ENCODE peak calls at places on chromosomes 11 and 22, in eight cellular contexts. P, C, M, V, I, T, A and Y are unnamed samples. For H3K9me3, the result is how much of the 10 kb centered on the place peaks cover.

GRCh38 chr11:121889931-121890330 is 226.1 kb downstream of the BLID start:
- DNase-seq in I (no peak), P (no peak), T (no peak), M (no peak), A (no peak), C (no peak), V (no peak), Y (no peak)

GRCh38 chr11:11265994-11266606 is 87.0 kb downstream of the CSNK2A3 start:
- DNase-seq in M (no peak), T (no peak), I (peak), V (peak), P (peak), C (peak), A (no peak), Y (no peak)

GRCh38 chr22:42389137-42389536 is 43.1 kb downstream of the NFAM1 start:
- DNase-seq in I (no peak), T (no peak), P (no peak), A (no peak), V (no peak), C (no peak), M (no peak), Y (no peak)

GRCh38 chr11:44893250-44894216 is 57.1 kb downstream of the TP53I11 start:
- DNase-seq in M (no peak), C (peak), I (no peak), A (no peak), T (peak), V (no peak), P (no peak), Y (no peak)

GRCh38 chr11:103537904-103538502 is 428.8 kb downstream of the DYNC2H1 start:
- DNase-seq in V (no peak), T (no peak), C (peak), P (peak), A (peak), I (no peak), M (no peak), Y (no peak)

GRCh38 chr11:71207996-71208774 is 44.2 kb downstream of the SHANK2 start:
- DNase-seq in P (no peak), V (no peak), C (no peak), T (no peak), I (peak), M (no peak), A (no peak), Y (peak)

GRCh38 chr11:107856180-107856980 is 2.2 kb downstream of the SLC35F2 start:
- DNase-seq in C (peak), A (peak), V (no peak), I (no peak), P (peak), M (no peak), T (no peak), Y (no peak)

GRCh38 chr11:128766687-128767086 is 72.8 kb downstream of the FLI1 start:
- DNase-seq in C (no peak), A (no peak), M (peak), I (no peak), P (no peak), T (no peak), V (no peak), Y (no peak)

GRCh38 chr22:45995405-45996101 is 18.6 kb upstream of the WNT7B start:
- DNase-seq in V (no peak), T (no peak), A (no peak), P (no peak), C (no peak), I (peak), M (peak), Y (no peak)

GRCh38 chr11:4459470-4459869 is 10.4 kb downstream of the OR52K2 start:
- DNase-seq in I (no peak), C (no peak), T (no peak), P (no peak), A (no peak), M (peak), V (no peak), Y (peak)

GRCh38 chr11:67437082-67437821 is at the start of gene PTPRCAP:
- DNase-seq in I (no peak), C (no peak), P (no peak), M (no peak), V (no peak), T (no peak), A (no peak), Y (no peak)

GRCh38 chr22:28329582-28330073 is 350.0 kb downstream of the TTC28 start:
- DNase-seq in M (no peak), A (peak), P (no peak), I (no peak), T (no peak), V (no peak), C (no peak), Y (no peak)

GRCh38 chr11:10529279-10529678 is 11.7 kb downstream of the RNF141 start:
- DNase-seq in M (no peak), A (peak), P (no peak), V (no peak), T (no peak), I (no peak), C (no peak), Y (no peak)

GRCh38 chr11:38524945-38525344 is 1926.9 kb upstream of the RAG2 start:
- DNase-seq in A (no peak), C (no peak), T (no peak), M (no peak), V (no peak), I (no peak), P (no peak), Y (no peak)

GRCh38 chr11:28756977-28757376 is 648.8 kb downstream of the METTL15 start:
- DNase-seq in P (no peak), A (peak), V (peak), T (no peak), I (no peak), C (no peak), M (no peak), Y (no peak)

GRCh38 chr22:17120281-17120680 is 879 bp downstream of the TMEM121B start:
- DNase-seq in A (peak), I (peak), T (no peak), M (peak), P (no peak), C (no peak), V (peak), Y (peak)

GRCh38 chr11:28981331-28981865 is 873.2 kb downstream of the METTL15 start:
- DNase-seq in P (no peak), I (no peak), A (no peak), V (no peak), M (no peak), T (no peak), C (no peak), Y (no peak)

GRCh38 chr11:73320786-73321325 is 12.8 kb downstream of the ARHGEF17 start:
- DNase-seq in I (no peak), C (no peak), T (peak), P (no peak), V (no peak), A (peak), M (no peak), Y (no peak)

GRCh38 chr11:103491777-103492176 is 382.6 kb downstream of the DYNC2H1 start:
- DNase-seq in T (no peak), P (no peak), A (no peak), I (no peak), M (no peak), C (no peak), V (no peak), Y (no peak)

GRCh38 chr22:30089655-30089974 is 9.4 kb downstream of the HORMAD2 start:
- DNase-seq in C (no peak), I (no peak), T (no peak), V (no peak), A (no peak), P (no peak), M (no peak), Y (no peak)

GRCh38 chr11:73951797-73952196 is 971 bp downstream of the DNAJB13 start:
- DNase-seq in I (no peak), V (no peak), A (no peak), M (no peak), T (no peak), C (no peak), P (no peak), Y (no peak)

GRCh38 chr22:20437253-20438065 is at the start of gene SCARF2:
- DNase-seq in C (peak), A (peak), V (no peak), M (peak), P (no peak), I (peak), T (peak), Y (no peak)

GRCh38 chr11:95419915-95420314 is 188.9 kb upstream of the SESN3 start:
- DNase-seq in M (no peak), A (peak), V (no peak), C (no peak), P (no peak), I (no peak), T (no peak), Y (no peak)

GRCh38 chr11:62856333-62856910 is 17.0 kb upstream of the WDR74 start:
- DNase-seq in I (no peak), P (no peak), M (no peak), V (no peak), T (no peak), C (no peak), A (peak), Y (no peak)

GRCh38 chr11:129425214-129425613 is 49.6 kb downstream of the BARX2 start:
- DNase-seq in P (no peak), T (no peak), A (no peak), C (no peak), V (no peak), I (no peak), M (no peak), Y (no peak)

GRCh38 chr11:74925281-74925680 is 23.6 kb downstream of the XRRA1 start:
- DNase-seq in A (no peak), M (no peak), I (no peak), T (no peak), C (no peak), P (no peak), V (no peak), Y (no peak)

GRCh38 chr11:2661173-2662023 is 38.4 kb downstream of the KCNQ1OT1 start:
- DNase-seq in T (no peak), C (no peak), V (no peak), P (no peak), I (no peak), M (no peak), A (no peak), Y (no peak)

GRCh38 chr11:2662024-2662312 is 37.8 kb downstream of the KCNQ1OT1 start:
- DNase-seq in V (no peak), M (no peak), T (no peak), I (no peak), A (no peak), P (no peak), C (no peak), Y (no peak)

GRCh38 chr11:2657697-2658284 is 42.0 kb downstream of the KCNQ1OT1 start:
- DNase-seq in V (no peak), T (no peak), C (no peak), M (no peak), I (no peak), A (no peak), P (no peak), Y (no peak)

GRCh38 chr11:2662430-2663299 is 37.1 kb downstream of the KCNQ1OT1 start:
- DNase-seq in T (no peak), C (no peak), M (no peak), I (no peak), A (no peak), P (no peak), V (no peak), Y (no peak)

DNA sequence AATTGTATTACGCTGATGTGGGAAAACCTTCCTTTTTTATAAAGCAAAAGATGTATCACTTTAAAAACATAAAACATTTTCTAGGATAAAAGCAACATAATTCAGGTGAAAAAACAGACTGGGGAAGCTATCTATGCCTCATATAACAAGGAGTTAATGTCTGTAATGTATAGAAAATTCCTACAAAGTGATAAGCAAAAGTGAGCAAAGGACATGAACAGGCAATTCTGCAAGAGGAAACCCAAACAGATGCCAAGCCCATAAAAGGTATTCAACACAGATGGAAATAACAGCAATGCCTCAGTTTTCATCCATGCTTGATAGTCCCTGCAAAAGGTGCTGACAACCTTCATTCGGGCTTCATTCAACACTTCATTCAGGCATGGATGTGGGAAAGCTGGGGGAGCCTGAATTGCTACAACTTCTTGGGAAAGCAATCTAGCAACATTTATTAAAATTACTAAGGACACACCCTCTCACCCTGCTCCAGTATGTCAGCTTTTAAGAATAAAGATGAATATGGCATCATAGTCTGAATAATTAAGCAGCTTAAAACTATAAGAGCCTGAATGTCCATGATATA is 39.3 kb downstream of the KCNQ1OT1 start:
- DNase-seq in P (no peak), M (no peak), A (no peak), V (no peak), T (no peak), I (no peak), C (no peak), Y (no peak)
- H3K9me3 ChIP-seq in P (under half), M (under half), A (half or more), V (under half), T (half or more), I (under half), C (under half), Y (under half)

GRCh38 chr11:2818021-2818420 is 67.6 kb downstream of the CDKN1C start:
- DNase-seq in V (no peak), M (no peak), C (no peak), I (peak), T (no peak), P (no peak), A (no peak), Y (no peak)
- H3K9me3 ChIP-seq in V (under half), M (under half), C (under half), I (under half), T (under half), P (under half), A (under half), Y (under half)

GRCh38 chr11:65225284-65226102 is 36.3 kb upstream of the POLA2 start:
- DNase-seq in M (peak), P (no peak), A (peak), I (peak), V (no peak), C (peak), T (peak), Y (peak)
- H3K9me3 ChIP-seq in M (under half), P (under half), A (under half), I (under half), V (under half), C (under half), T (under half), Y (under half)

GRCh38 chr22:48713266-48714205 is 1114.1 kb downstream of the BRD1 start:
- DNase-seq in P (no peak), I (peak), M (no peak), C (peak), V (no peak), T (peak), A (no peak), Y (no peak)
- H3K9me3 ChIP-seq in P (under half), I (under half), M (under half), C (under half), V (under half), T (under half), A (under half), Y (under half)